ENCODE peak calls at places on chromosomes 3 and 15, in seven cellular contexts. N, U, D, Y, E, V and S are unnamed samples.
A peak's percentile ranks its signal among the peaks of the same experiment; 100 is the strongest.

GRCh38 chr3:149744630-149745029 is 7.7 kb downstream of the COMMD2 start:
- DNase-seq in V (no peak), Y (no peak), E (no peak), U (no peak), D (no peak), N (no peak), S (no peak)

GRCh38 chr3:162096874-162097273 is 600.3 kb downstream of the OTOL1 start:
- DNase-seq in D (no peak), E (no peak), N (peak; percentile 10), U (no peak), V (peak; percentile 41), Y (no peak), S (no peak)

GRCh38 chr15:82228750-82229149 is 33.8 kb downstream of the EFL1 start:
- DNase-seq in U (no peak), E (no peak), D (no peak), N (no peak), Y (no peak), V (no peak), S (no peak)

GRCh38 chr3:157154563-157155333 is 5.2 kb downstream of the CCNL1 start:
- DNase-seq in U (no peak), D (no peak), N (no peak), E (no peak), V (no peak), Y (no peak), S (no peak)

GRCh38 chr3:87390821-87391220 is 114.4 kb upstream of the POU1F1 start:
- DNase-seq in N (no peak), D (no peak), U (no peak), E (no peak), V (no peak), Y (no peak), S (peak; percentile 16)

GRCh38 chr15:35055416-35056105 is 29.5 kb downstream of the NANOGP8 start:
- DNase-seq in Y (no peak), U (no peak), V (no peak), E (no peak), N (no peak), D (no peak), S (no peak)

GRCh38 chr15:51079226-51079625 is 15.5 kb downstream of the TNFAIP8L3 start:
- DNase-seq in V (no peak), N (no peak), D (no peak), E (no peak), U (no peak), Y (no peak), S (no peak)

GRCh38 chr15:78909791-78910228 is 35.0 kb downstream of the CTSH start:
- DNase-seq in D (peak; percentile 64), U (peak; percentile 42), V (peak; percentile 73), E (peak; percentile 48), N (peak; percentile 28), Y (peak; percentile 72), S (peak; percentile 52)

GRCh38 chr15:66882251-66883020 is 180.4 kb downstream of the SMAD6 start:
- DNase-seq in E (peak; percentile 17), Y (no peak), N (peak; percentile 77), U (no peak), V (peak; percentile 27), D (no peak), S (peak; percentile 42)

GRCh38 chr15:43518073-43518761 is 809 bp downstream of the MAP1A start:
- DNase-seq in E (no peak), D (peak; percentile 82), Y (peak; percentile 70), U (no peak), V (no peak), N (peak; percentile 74), S (peak; percentile 42)

GRCh38 chr3:179436517-179436916 is 14.8 kb downstream of the GNB4 start:
- DNase-seq in U (no peak), E (no peak), N (no peak), Y (no peak), D (no peak), V (no peak), S (peak; percentile 44)

GRCh38 chr3:59968510-59968909 is 918.7 kb upstream of the CFAP20DC start:
- DNase-seq in D (no peak), V (no peak), Y (no peak), E (no peak), N (peak; percentile 20), U (no peak), S (no peak)

GRCh38 chr3:50885491-50885890 is 210.8 kb downstream of the DOCK3 start:
- DNase-seq in V (peak; percentile 39), E (no peak), U (peak; percentile 6), N (no peak), D (peak; percentile 5), Y (peak; percentile 4), S (no peak)

GRCh38 chr3:52526151-52526561 is 7.5 kb downstream of the NT5DC2 start:
- DNase-seq in Y (peak; percentile 23), N (no peak), U (no peak), V (no peak), D (no peak), E (no peak), S (no peak)

GRCh38 chr3:159629329-159630084 is 359.1 kb upstream of the IL12A start:
- DNase-seq in D (no peak), U (no peak), N (no peak), E (no peak), V (peak; percentile 54), Y (no peak), S (no peak)
- H3K27ac ChIP-seq in D (no peak overlapping the region), U (no peak overlapping the region), N (no peak overlapping the region), E (no peak overlapping the region), V (no peak overlapping the region), Y (no peak overlapping the region), S (no peak overlapping the region)

GRCh38 chr3:141049681-141050080 is 1.5 kb upstream of the SPSB4 start:
- DNase-seq in E (no peak), D (peak; percentile 20), Y (peak; percentile 56), V (no peak), U (no peak), N (peak; percentile 4), S (no peak)

GRCh38 chr3:141051641-141052569 is 758 bp downstream of the SPSB4 start:
- DNase-seq in U (no peak), V (no peak), E (no peak), N (peak; percentile 47), Y (peak; percentile 88), D (no peak), S (no peak)

GRCh38 chr3:141050576-141050912 is 603 bp upstream of the SPSB4 start:
- DNase-seq in U (no peak), N (no peak), V (no peak), E (no peak), D (no peak), Y (no peak), S (no peak)

GRCh38 chr3:141052570-141053069 is 1.5 kb downstream of the SPSB4 start:
- DNase-seq in N (no peak), V (no peak), D (no peak), Y (peak; percentile 80), U (no peak), E (no peak), S (no peak)

GRCh38 chr3:141050913-141051632 is at the start of gene SPSB4:
- DNase-seq in Y (peak; percentile 95), V (no peak), E (no peak), N (peak; percentile 68), D (no peak), U (peak; percentile 14), S (peak; percentile 27)
- H3K9ac ChIP-seq in Y (no peak within 1 kb of the TSS), V (no peak within 1 kb of the TSS), E (no peak within 1 kb of the TSS), N (no peak within 1 kb of the TSS), D (no peak within 1 kb of the TSS), U (no peak within 1 kb of the TSS), S (no peak within 1 kb of the TSS)

GRCh38 chr3:171369156-171369555 is 91.0 kb downstream of the TNIK start:
- DNase-seq in N (no peak), V (no peak), Y (no peak), E (no peak), D (no peak), U (no peak), S (no peak)

GRCh38 chr3:171364500-171364899 is 95.7 kb downstream of the TNIK start:
- DNase-seq in N (no peak), U (no peak), V (no peak), E (no peak), D (no peak), Y (no peak), S (no peak)

GRCh38 chr3:171363211-171363610 is 97.0 kb downstream of the TNIK start:
- DNase-seq in Y (no peak), D (no peak), E (no peak), V (no peak), U (no peak), N (no peak), S (no peak)

GRCh38 chr3:171365489-171365888 is 94.7 kb downstream of the TNIK start:
- DNase-seq in D (no peak), N (no peak), U (no peak), V (no peak), Y (no peak), E (no peak), S (no peak)

DNA sequence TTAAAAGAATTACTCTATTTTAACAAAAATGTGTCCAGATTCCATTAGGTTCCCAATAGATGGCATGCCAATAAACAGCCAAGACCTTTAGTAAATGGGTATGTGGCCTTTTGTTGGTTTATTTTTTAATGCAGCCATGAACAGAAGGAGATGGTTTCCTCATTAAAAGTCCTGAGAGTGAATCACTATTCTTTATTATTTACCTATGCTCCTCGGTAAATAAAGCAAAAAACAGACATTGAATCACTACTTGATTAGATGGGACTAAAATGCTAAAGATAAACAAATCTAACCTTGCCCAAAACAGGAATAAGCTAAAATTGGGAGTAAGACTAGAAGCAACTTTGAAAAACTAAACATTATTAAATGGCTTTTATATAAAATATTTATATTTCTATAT is 94.2 kb downstream of the TNIK start:
- DNase-seq in U (no peak), D (no peak), V (peak; percentile 76), N (no peak), Y (no peak), E (no peak), S (no peak)
- TF ChIP-seq CTCF in U (no peak), D (no peak), V (no peak), N (no peak), Y (no peak), E (no peak), S (no peak)

GRCh38 chr3:107217161-107217560 is 160.1 kb upstream of the CCDC54 start:
- DNase-seq in V (peak; percentile 97), D (no peak), U (no peak), E (no peak), N (peak; percentile 95), Y (no peak), S (no peak)
- H3K27ac ChIP-seq in V (peak overlapping the region; percentile 95), D (no peak overlapping the region), U (no peak overlapping the region), E (no peak overlapping the region), N (peak overlapping the region; percentile 78), Y (peak overlapping the region; percentile 92), S (no peak overlapping the region)

GRCh38 chr3:71728632-71729342 is 3.6 kb upstream of the EIF4E3 start:
- DNase-seq in D (peak; percentile 65), E (no peak), U (no peak), Y (peak; percentile 58), V (no peak), N (peak; percentile 20), S (no peak)
- H3K9ac ChIP-seq in D (no peak overlapping the region), E (no peak overlapping the region), U (no peak overlapping the region), Y (no peak overlapping the region), V (no peak overlapping the region), N (no peak overlapping the region), S (no peak overlapping the region)

DNA sequence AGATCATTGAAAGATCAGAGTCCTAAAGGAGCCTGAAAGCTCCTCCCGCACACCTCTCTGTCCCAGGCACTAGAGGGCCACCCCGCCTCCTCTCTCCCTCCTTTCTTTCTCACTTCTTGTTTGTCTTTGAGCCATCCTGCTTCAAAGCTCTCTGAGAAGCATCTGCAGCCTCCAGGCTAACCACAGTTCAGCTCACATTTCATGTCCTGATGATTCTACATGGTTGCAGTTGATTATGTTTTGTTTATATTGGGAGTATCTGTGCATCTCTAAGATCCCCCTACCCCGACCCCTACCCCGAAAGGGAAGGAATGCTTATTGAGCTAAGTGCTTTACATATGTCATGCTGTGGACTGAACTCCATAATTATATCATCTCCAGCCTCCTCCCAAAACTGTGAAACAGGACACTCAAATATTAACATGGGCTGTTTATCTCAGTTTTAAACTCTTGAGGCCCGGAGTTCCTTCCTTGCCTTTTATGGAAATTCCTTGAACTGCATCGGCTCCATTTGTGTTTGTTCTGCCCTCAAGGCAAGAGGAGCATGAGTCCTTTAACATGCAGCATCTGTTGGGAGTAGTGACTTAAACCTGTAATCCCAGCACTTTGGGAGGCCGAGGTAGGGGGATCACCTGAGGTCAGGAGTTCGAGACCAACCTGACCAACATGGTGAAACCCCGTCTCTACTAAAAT is 30.9 kb downstream of the MGLL start:
- DNase-seq in D (peak; percentile 17), Y (no peak), N (peak; percentile 65), E (peak; percentile 62), U (no peak), V (peak; percentile 69), S (no peak)
- TF ChIP-seq CTCF in D (no peak), Y (no peak), N (peak; percentile 12), E (peak; percentile 13), U (peak; percentile 29), V (peak; percentile 54), S (peak; percentile 4)